ENCODE peak calls at places on chromosome 21, in six cellular contexts. E, D, Y, V, W and J are unnamed samples.
A peak's percentile ranks its signal among the peaks of the same experiment; 100 is the strongest.

GRCh38 chr21:46067505-46068201 is 30.3 kb upstream of the COL6A2 start:
- DNase-seq in Y (peak; percentile 39), E (no peak), D (no peak), W (no peak), V (no peak), J (no peak)

GRCh38 chr21:44999972-45000636 is 60.3 kb downstream of the SLX9 start:
- DNase-seq in V (no peak), W (no peak), E (no peak), D (peak; percentile 9), Y (no peak), J (no peak)

GRCh38 chr21:25938673-25939395 is 204.1 kb downstream of the GABPA start:
- DNase-seq in V (peak; percentile 37), E (no peak), W (no peak), D (no peak), Y (no peak), J (peak; percentile 11)

GRCh38 chr21:43211085-43212071 is 42.6 kb downstream of the CRYAA start:
- DNase-seq in E (no peak), D (peak; percentile 53), Y (peak; percentile 83), V (peak; percentile 7), W (peak; percentile 67), J (peak; percentile 25)

GRCh38 chr21:45602106-45602505 is 41.4 kb upstream of the PCBP3 start:
- DNase-seq in Y (peak; percentile 8), V (no peak), E (no peak), W (no peak), D (no peak), J (no peak)

GRCh38 chr21:28253378-28253777 is 739.3 kb downstream of the LTN1 start:
- DNase-seq in E (peak; percentile 39), D (no peak), W (no peak), V (peak; percentile 40), Y (no peak), J (no peak)

GRCh38 chr21:18151046-18151445 is 93.6 kb upstream of the CHODL start:
- DNase-seq in W (no peak), Y (no peak), V (no peak), E (no peak), D (no peak), J (no peak)

GRCh38 chr21:17454315-17455027 is 58.4 kb upstream of the CXADR start:
- DNase-seq in Y (no peak), D (peak; percentile 20), V (peak; percentile 79), W (peak; percentile 70), E (peak; percentile 88), J (peak; percentile 68)

GRCh38 chr21:36211660-36212512 is 55.3 kb downstream of the DOP1B start:
- DNase-seq in E (peak; percentile 85), Y (no peak), W (no peak), V (peak; percentile 72), D (no peak), J (no peak)

GRCh38 chr21:46068516-46069079 is 29.3 kb upstream of the COL6A2 start:
- DNase-seq in W (no peak), V (no peak), E (no peak), D (no peak), Y (no peak), J (no peak)

GRCh38 chr21:36790616-36791015 is 91.7 kb downstream of the SIM2 start:
- DNase-seq in Y (no peak), D (no peak), V (no peak), W (no peak), E (no peak), J (no peak)

GRCh38 chr21:44897326-44898010 is 23.2 kb downstream of the ITGB2 start:
- DNase-seq in E (no peak), Y (peak; percentile 92), W (no peak), D (peak; percentile 22), V (no peak), J (no peak)

GRCh38 chr21:43994085-43994484 is 18.0 kb upstream of the TRAPPC10 start:
- DNase-seq in W (no peak), D (no peak), E (no peak), V (no peak), Y (no peak), J (no peak)

GRCh38 chr21:18760247-18760646 is 356.7 kb upstream of the TMPRSS15 start:
- DNase-seq in E (no peak), Y (no peak), V (no peak), W (no peak), D (no peak), J (no peak)

GRCh38 chr21:45482899-45483821 is 59.1 kb downstream of the SLC19A1 start:
- DNase-seq in W (no peak), V (no peak), E (no peak), D (no peak), Y (no peak), J (no peak)

GRCh38 chr21:14528815-14529214 is 17.3 kb downstream of the SAMSN1 start:
- DNase-seq in V (no peak), W (no peak), E (no peak), D (no peak), Y (no peak), J (no peak)

GRCh38 chr21:45074818-45075605 is 632 bp downstream of the ADARB1 start:
- DNase-seq in V (peak; percentile 15), D (no peak), Y (peak; percentile 50), W (peak; percentile 82), E (no peak), J (peak; percentile 27)

GRCh38 chr21:29939859-29940245 is at the start of gene GRIK1:
- DNase-seq in E (peak; percentile 16), D (no peak), V (no peak), Y (no peak), W (no peak), J (no peak)

GRCh38 chr21:34690041-34690792 is 21.4 kb downstream of the CLIC6 start:
- DNase-seq in D (no peak), V (no peak), E (no peak), Y (no peak), W (no peak), J (no peak)

GRCh38 chr21:34340062-34340461 is 23.7 kb upstream of the KCNE2 start:
- DNase-seq in Y (no peak), V (no peak), D (no peak), W (no peak), E (no peak), J (no peak)

GRCh38 chr21:8990326-8991087 is 1530.9 kb upstream of the TPTE start:
- DNase-seq in Y (no peak), D (no peak), E (no peak), V (no peak), W (no peak), J (no peak)

DNA sequence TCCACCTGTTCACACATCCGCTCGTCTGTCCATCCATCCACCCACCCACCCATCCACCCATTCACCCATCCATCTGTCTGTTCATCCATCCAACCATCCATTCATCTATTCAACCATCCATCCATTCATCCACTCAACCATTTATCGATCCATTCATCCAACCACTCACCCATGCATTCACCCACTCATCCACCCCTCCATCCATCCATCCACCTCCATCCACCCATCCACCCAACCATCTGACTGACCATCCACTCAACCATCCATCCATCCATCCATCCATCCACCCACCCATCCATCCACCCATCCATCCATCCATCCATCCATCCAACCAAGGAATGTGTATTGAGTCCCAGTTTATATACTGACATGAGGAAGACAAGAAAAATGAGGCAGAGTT is 73.1 kb downstream of the UMODL1 start:
- DNase-seq in E (no peak), V (no peak), D (no peak), Y (peak; percentile 22), W (no peak), J (no peak)
- H3K4me3 ChIP-seq in E (no peak overlapping the region), V (no peak overlapping the region), D (no peak overlapping the region), Y (no peak overlapping the region), W (no peak overlapping the region), J (no peak overlapping the region)

GRCh38 chr21:39445339-39446269 is at the start of gene LCA5L:
- DNase-seq in W (peak; percentile 99), Y (peak; percentile 95), D (peak; percentile 94), V (peak; percentile 92), E (peak; percentile 86), J (peak; percentile 96)
- TF ChIP-seq CTCF in W (peak; percentile 23), Y (no peak), D (no peak), V (peak; percentile 15), E (peak; percentile 24), J (peak; percentile 9)

DNA sequence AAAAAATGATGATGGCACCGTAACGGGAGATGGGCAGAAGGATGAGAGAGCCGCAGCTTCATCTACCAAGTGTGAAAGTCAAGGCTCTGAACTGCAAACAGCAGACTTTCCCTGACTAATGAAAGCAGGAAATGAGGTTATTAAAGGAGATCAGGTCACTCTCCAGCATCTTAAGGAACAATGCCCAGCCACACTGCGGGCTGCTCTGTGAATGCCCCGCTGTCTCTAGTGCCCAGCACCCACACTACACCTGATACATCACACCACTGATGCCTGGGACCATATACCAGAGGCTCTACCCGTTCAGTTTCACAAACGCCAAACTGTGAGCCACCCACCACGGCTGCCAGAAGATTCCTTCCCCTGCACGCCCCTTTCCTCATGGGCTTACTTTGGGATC is 72.2 kb downstream of the MIS18A start:
- DNase-seq in W (peak; percentile 35), D (no peak), Y (no peak), V (no peak), E (no peak), J (no peak)
- H3K4me3 ChIP-seq in W (no peak overlapping the region), D (no peak overlapping the region), Y (no peak overlapping the region), V (no peak overlapping the region), E (no peak overlapping the region), J (no peak overlapping the region)

DNA sequence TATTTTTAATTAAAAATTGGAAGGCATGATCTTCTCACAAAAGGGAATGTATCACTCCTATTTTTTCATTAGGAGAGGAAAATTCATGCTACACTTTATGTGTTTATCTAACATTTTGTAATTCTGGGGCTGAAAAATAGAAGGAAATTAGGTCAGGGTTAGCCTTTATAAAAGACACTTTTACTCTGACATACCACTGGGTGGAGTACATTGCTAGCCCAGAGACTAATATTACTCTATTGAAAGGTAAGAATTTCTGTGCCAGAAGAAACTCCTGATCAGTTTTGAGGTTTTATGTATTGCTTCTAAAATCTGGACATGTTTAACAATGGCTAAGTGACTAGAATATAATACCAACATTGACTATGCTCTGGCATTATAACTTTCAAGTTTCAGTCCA is 724.6 kb downstream of the USP25 start:
- DNase-seq in D (no peak), Y (no peak), E (peak; percentile 42), W (no peak), V (peak; percentile 51), J (no peak)
- TF ChIP-seq CTCF in D (peak; percentile 57), Y (no peak), E (peak; percentile 46), W (peak; percentile 50), V (peak; percentile 61), J (no peak)